ENCODE peak calls at places on chromosomes 3 and 15, in nine cellular contexts. O, F, X, N, V, G, L, Q and E are unnamed samples.
A peak's percentile ranks its signal among the peaks of the same experiment; 100 is the strongest.

GRCh38 chr3:141452045-141452444 is 34.8 kb upstream of the RASA2 start:
- DNase-seq in O (no peak), F (peak; percentile 23), X (no peak), N (peak; percentile 63), V (peak; percentile 68), G (peak; percentile 84), L (no peak), Q (peak; percentile 59), E (peak; percentile 33)

GRCh38 chr3:9204253-9205005 is 45.0 kb downstream of the SRGAP3 start:
- DNase-seq in O (no peak), F (no peak), X (no peak), N (no peak), V (peak; percentile 63), G (no peak), L (no peak), Q (no peak), E (no peak)

GRCh38 chr3:116981088-116981487 is 271.5 kb downstream of the TUSC7 start:
- DNase-seq in O (no peak), F (no peak), X (no peak), N (no peak), V (no peak), G (no peak), L (no peak), Q (no peak), E (no peak)

GRCh38 chr3:49017978-49018706 is at the start of gene DALRD3:
- DNase-seq in O (peak; percentile 18), F (peak; percentile 51), X (peak; percentile 83), N (peak; percentile 62), V (peak; percentile 58), G (peak; percentile 85), L (peak; percentile 47), Q (peak; percentile 39), E (peak; percentile 65)

GRCh38 chr3:44016818-44017217 is 224.9 kb upstream of the TOPAZ1 start:
- DNase-seq in O (no peak), F (no peak), X (no peak), N (peak; percentile 86), V (no peak), G (no peak), L (no peak), Q (no peak), E (peak; percentile 62)

GRCh38 chr3:13549513-13550256 is 760 bp downstream of the FBLN2 start:
- DNase-seq in O (no peak), F (no peak), X (no peak), N (peak; percentile 74), V (no peak), G (no peak), L (no peak), Q (no peak), E (peak; percentile 80)

GRCh38 chr15:42832577-42832976 is 88.0 kb downstream of the TTBK2 start:
- DNase-seq in O (no peak), F (peak; percentile 32), X (no peak), N (no peak), V (no peak), G (no peak), L (no peak), Q (peak; percentile 100), E (no peak)

GRCh38 chr3:9808345-9809037 is 1.6 kb upstream of the TTLL3 start:
- DNase-seq in O (peak; percentile 11), F (peak; percentile 70), X (no peak), N (peak; percentile 30), V (no peak), G (peak; percentile 78), L (no peak), Q (peak; percentile 62), E (peak; percentile 33)

GRCh38 chr15:40052604-40053003 is 13.6 kb upstream of the SRP14 start:
- DNase-seq in O (no peak), F (no peak), X (no peak), N (no peak), V (no peak), G (no peak), L (no peak), Q (no peak), E (no peak)

GRCh38 chr3:113660901-113661300 is 35.5 kb downstream of the USF3 start:
- DNase-seq in O (no peak), F (no peak), X (no peak), N (no peak), V (no peak), G (peak; percentile 39), L (no peak), Q (no peak), E (no peak)